ENCODE peak calls at places on chromosomes 2 and 18, in eight cellular contexts. Z, Q, Y, V, E, U, J and X are unnamed samples.

GRCh38 chr2:200104015-200104414 is 148.6 kb downstream of the MAIP1 start:
- DNase-seq in Z (no peak), Q (no peak), Y (no peak), V (peak; percentile 64), E (no peak), U (no peak), J (no peak), X (peak; percentile 85)

GRCh38 chr18:49967171-49967570 is 153.8 kb upstream of the ACAA2 start:
- DNase-seq in Z (no peak), Q (no peak), Y (no peak), V (no peak), E (no peak), U (no peak), J (no peak), X (no peak)

GRCh38 chr2:164896226-164896625 is 54.6 kb upstream of the COBLL1 start:
- DNase-seq in Z (no peak), Q (no peak), Y (no peak), V (peak; percentile 62), E (no peak), U (no peak), J (no peak), X (no peak)

GRCh38 chr2:169659314-169659713 is 34.9 kb downstream of the CFAP210 start:
- DNase-seq in Z (no peak), Q (no peak), Y (no peak), V (no peak), E (no peak), U (no peak), J (peak; percentile 62), X (no peak)

GRCh38 chr18:23918395-23919032 is 96.0 kb upstream of the TTC39C start:
- DNase-seq in Z (peak; percentile 69), Q (peak; percentile 83), Y (peak; percentile 70), V (peak; percentile 72), E (peak; percentile 85), U (peak; percentile 66), J (peak; percentile 37), X (peak; percentile 19)

GRCh38 chr18:3329871-3330270 is 67.9 kb downstream of the MYL12B start:
- DNase-seq in Z (no peak), Q (no peak), Y (no peak), V (peak; percentile 38), E (no peak), U (no peak), J (no peak), X (no peak)

GRCh38 chr2:28054916-28055315 is 164.4 kb downstream of the BABAM2 start:
- DNase-seq in Z (no peak), Q (no peak), Y (no peak), V (peak; percentile 43), E (no peak), U (no peak), J (no peak), X (no peak)

GRCh38 chr2:47236503-47237215 is 81.6 kb upstream of the STPG4 start:
- DNase-seq in Z (no peak), Q (no peak), Y (no peak), V (peak; percentile 51), E (no peak), U (no peak), J (no peak), X (no peak)

GRCh38 chr2:108583903-108584520 is 49.7 kb downstream of the LIMS1 start:
- DNase-seq in Z (peak; percentile 85), Q (peak; percentile 77), Y (peak; percentile 59), V (peak; percentile 84), E (peak; percentile 48), U (peak; percentile 22), J (peak; percentile 73), X (peak; percentile 70)

GRCh38 chr2:219523031-219523671 is 8.9 kb downstream of the ASIC4 start:
- DNase-seq in Z (no peak), Q (no peak), Y (no peak), V (no peak), E (no peak), U (no peak), J (no peak), X (no peak)

GRCh38 chr18:53380063-53380639 is 844.3 kb downstream of the MBD2 start:
- DNase-seq in Z (no peak), Q (no peak), Y (no peak), V (peak; percentile 21), E (no peak), U (no peak), J (peak; percentile 33), X (peak; percentile 10)

GRCh38 chr2:168773719-168774521 is 28.5 kb upstream of the NOSTRIN start:
- DNase-seq in Z (peak; percentile 76), Q (peak; percentile 76), Y (peak; percentile 72), V (peak; percentile 70), E (peak; percentile 17), U (no peak), J (peak; percentile 44), X (peak; percentile 22)

GRCh38 chr2:115122701-115123100 is 680.3 kb downstream of the DPP10 start:
- DNase-seq in Z (no peak), Q (no peak), Y (no peak), V (no peak), E (no peak), U (no peak), J (no peak), X (no peak)

GRCh38 chr2:64221935-64222334 is 77.7 kb upstream of the PELI1 start:
- DNase-seq in Z (no peak), Q (no peak), Y (no peak), V (no peak), E (no peak), U (no peak), J (no peak), X (no peak)

GRCh38 chr2:145159676-145160075 is 639.8 kb upstream of the ZEB2 start:
- DNase-seq in Z (no peak), Q (no peak), Y (no peak), V (no peak), E (no peak), U (no peak), J (no peak), X (no peak)

GRCh38 chr18:44725300-44726096 is 44.8 kb downstream of the SETBP1 start:
- DNase-seq in Z (peak; percentile 64), Q (no peak), Y (no peak), V (peak; percentile 77), E (peak; percentile 49), U (peak; percentile 35), J (no peak), X (peak; percentile 53)

GRCh38 chr2:58047373-58047674 is 718 bp downstream of the VRK2 start:
- DNase-seq in Z (no peak), Q (no peak), Y (no peak), V (no peak), E (no peak), U (no peak), J (no peak), X (no peak)

GRCh38 chr2:64831134-64831976 is 157.8 kb upstream of the SLC1A4 start:
- DNase-seq in Z (peak; percentile 82), Q (peak; percentile 92), Y (peak; percentile 56), V (peak; percentile 98), E (peak; percentile 83), U (peak; percentile 71), J (peak; percentile 68), X (peak; percentile 79)

GRCh38 chr2:151518802-151519201 is 109.1 kb downstream of the RIF1 start:
- DNase-seq in Z (no peak), Q (no peak), Y (no peak), V (peak; percentile 27), E (no peak), U (no peak), J (no peak), X (peak; percentile 2)

GRCh38 chr2:54899576-54900200 is 150.6 kb downstream of the RTN4 start:
- DNase-seq in Z (no peak), Q (no peak), Y (peak; percentile 13), V (peak; percentile 77), E (no peak), U (no peak), J (peak; percentile 17), X (peak; percentile 33)

GRCh38 chr18:74380916-74381315 is 65.3 kb downstream of the C18orf63 start:
- DNase-seq in Z (no peak), Q (peak; percentile 8), Y (no peak), V (no peak), E (no peak), U (no peak), J (no peak), X (no peak)

GRCh38 chr2:105496271-105496670 is 97.4 kb upstream of the FHL2 start:
- DNase-seq in Z (no peak), Q (no peak), Y (no peak), V (no peak), E (no peak), U (no peak), J (no peak), X (no peak)

GRCh38 chr2:72144746-72145657 is 2.7 kb downstream of the CYP26B1 start:
- DNase-seq in Z (peak; percentile 48), Q (peak; percentile 65), Y (peak; percentile 75), V (no peak), E (peak; percentile 14), U (peak; percentile 6), J (no peak), X (no peak)

GRCh38 chr2:23468384-23469141 is 83.6 kb downstream of the KLHL29 start:
- DNase-seq in Z (no peak), Q (no peak), Y (no peak), V (no peak), E (no peak), U (no peak), J (no peak), X (no peak)

GRCh38 chr2:188984680-188985079 is 10.5 kb downstream of the COL3A1 start:
- DNase-seq in Z (no peak), Q (no peak), Y (no peak), V (peak; percentile 94), E (no peak), U (no peak), J (no peak), X (peak; percentile 96)

GRCh38 chr2:216017365-216017764 is 4.0 kb upstream of the MREG start:
- DNase-seq in Z (no peak), Q (no peak), Y (no peak), V (peak; percentile 52), E (peak; percentile 20), U (no peak), J (no peak), X (no peak)

GRCh38 chr2:64562148-64562784 is 38.1 kb downstream of the AFTPH start:
- DNase-seq in Z (no peak), Q (no peak), Y (no peak), V (peak; percentile 22), E (no peak), U (no peak), J (peak; percentile 45), X (no peak)

GRCh38 chr18:33682436-33682835 is 104.4 kb downstream of the ASXL3 start:
- DNase-seq in Z (no peak), Q (no peak), Y (no peak), V (no peak), E (no peak), U (no peak), J (no peak), X (no peak)

GRCh38 chr2:100018794-100019193 is 123.6 kb downstream of the AFF3 start:
- DNase-seq in Z (no peak), Q (no peak), Y (no peak), V (peak; percentile 91), E (no peak), U (no peak), J (no peak), X (peak; percentile 74)

GRCh38 chr2:37232131-37232933 is 874 bp downstream of the NDUFAF7 start:
- DNase-seq in Z (peak; percentile 10), Q (peak; percentile 37), Y (peak; percentile 12), V (peak; percentile 41), E (peak; percentile 15), U (no peak), J (no peak), X (peak; percentile 74)

GRCh38 chr2:28753043-28753683 is 1.5 kb downstream of the PPP1CB start:
- DNase-seq in Z (peak; percentile 66), Q (peak; percentile 88), Y (peak; percentile 70), V (peak; percentile 73), E (peak; percentile 50), U (peak; percentile 38), J (peak; percentile 17), X (peak; percentile 62)

GRCh38 chr2:26892916-26893524 is 45.1 kb downstream of the DPYSL5 start:
- DNase-seq in Z (no peak), Q (no peak), Y (no peak), V (no peak), E (no peak), U (no peak), J (no peak), X (no peak)

GRCh38 chr2:219737270-219737691 is 109.9 kb downstream of the SLC4A3 start:
- DNase-seq in Z (peak; percentile 23), Q (no peak), Y (no peak), V (peak; percentile 55), E (no peak), U (no peak), J (no peak), X (peak; percentile 12)

GRCh38 chr18:37334494-37335125 is 231.0 kb downstream of the CELF4 start:
- DNase-seq in Z (no peak), Q (no peak), Y (no peak), V (peak; percentile 58), E (no peak), U (no peak), J (no peak), X (peak; percentile 73)